ENCODE peak calls at places on chromosome 9, in four cellular contexts. S is spleen, V is neuronal stem cell, M is right lobe of liver. W is an unnamed sample.

GRCh38 chr9:35814106-35814840 is 569 bp downstream of the HINT2 start:
- DNase-seq in S (peak; percentile 92), V (peak; percentile 67), M (peak; percentile 81), W (peak; percentile 81)

GRCh38 chr9:135702002-135702721 is at the start of gene KCNT1:
- DNase-seq in S (no peak), V (peak; percentile 77), M (no peak), W (no peak)

GRCh38 chr9:21060919-21061561 is 16.7 kb downstream of the IFNB1 start:
- DNase-seq in S (no peak), V (no peak), M (no peak), W (no peak)

GRCh38 chr9:76877961-76878360 is 28.0 kb downstream of the PRUNE2 start:
- DNase-seq in S (no peak), V (no peak), M (no peak), W (no peak)

GRCh38 chr9:132243156-132244074 is 81.6 kb downstream of the NTNG2 start:
- DNase-seq in S (no peak), V (no peak), M (no peak), W (peak; percentile 45)

GRCh38 chr9:132312426-132312825 is 42.4 kb downstream of the SETX start:
- DNase-seq in S (no peak), V (no peak), M (no peak), W (no peak)

GRCh38 chr9:133777111-133777791 is 39.1 kb upstream of the SARDH start:
- DNase-seq in S (peak; percentile 51), V (no peak), M (peak; percentile 44), W (peak; percentile 20)

GRCh38 chr9:5799314-5799713 is 33.6 kb downstream of the ERMP1 start:
- DNase-seq in S (no peak), V (no peak), M (no peak), W (no peak)

GRCh38 chr9:115359011-115359780 is 241.2 kb upstream of the TNC start:
- DNase-seq in S (no peak), V (no peak), M (no peak), W (no peak)

GRCh38 chr9:8802242-8802641 is 1002.7 kb upstream of the DMAC1 start:
- DNase-seq in S (no peak), V (no peak), M (no peak), W (no peak)

GRCh38 chr9:100126423-100126822 is 27.4 kb downstream of the INVS start:
- DNase-seq in S (no peak), V (no peak), M (no peak), W (no peak)

GRCh38 chr9:126844085-126844484 is 16.4 kb upstream of the ZBTB34 start:
- DNase-seq in S (no peak), V (no peak), M (no peak), W (no peak)

GRCh38 chr9:2473691-2474090 is 147.9 kb upstream of the VLDLR start:
- DNase-seq in S (no peak), V (no peak), M (no peak), W (no peak)

GRCh38 chr9:30996761-30997160 is 1387.7 kb upstream of the ACO1 start:
- DNase-seq in S (no peak), V (no peak), M (no peak), W (no peak)

GRCh38 chr9:126665696-126666035 is 51.9 kb downstream of the LMX1B start:
- DNase-seq in S (no peak), V (no peak), M (no peak), W (no peak)

GRCh38 chr9:108776920-108777650 is 78.7 kb downstream of the ACTL7B start:
- DNase-seq in S (no peak), V (no peak), M (no peak), W (no peak)

GRCh38 chr9:89553451-89554020 is 51.3 kb upstream of the GADD45G start:
- DNase-seq in S (no peak), V (no peak), M (peak; percentile 32), W (no peak)

GRCh38 chr9:75001719-75002421 is 26.2 kb downstream of the CARNMT1 start:
- DNase-seq in S (no peak), V (peak; percentile 67), M (no peak), W (no peak)

GRCh38 chr9:89137548-89138462 is 40.8 kb downstream of the SHC3 start:
- DNase-seq in S (no peak), V (no peak), M (no peak), W (no peak)

GRCh38 chr9:127833555-127833954 is 20.9 kb downstream of the ENG start:
- DNase-seq in S (no peak), V (no peak), M (no peak), W (no peak)

GRCh38 chr9:8880031-8880430 is 1080.5 kb upstream of the DMAC1 start:
- DNase-seq in S (no peak), V (no peak), M (no peak), W (no peak)

GRCh38 chr9:112689341-112689740 is 28.6 kb downstream of the INIP start:
- DNase-seq in S (no peak), V (no peak), M (no peak), W (no peak)

GRCh38 chr9:135188681-135189151 is 101.2 kb downstream of the OLFM1 start:
- DNase-seq in S (no peak), V (no peak), M (no peak), W (no peak)

GRCh38 chr9:93033541-93033940 is 25.0 kb upstream of the SUSD3 start:
- DNase-seq in S (no peak), V (no peak), M (no peak), W (no peak)

GRCh38 chr9:31103836-31104235 is 1280.6 kb upstream of the ACO1 start:
- DNase-seq in S (no peak), V (no peak), M (no peak), W (no peak)

GRCh38 chr9:71509054-71509453 is 259.3 kb downstream of the CEMIP2 start:
- DNase-seq in S (no peak), V (no peak), M (no peak), W (no peak)

GRCh38 chr9:27279611-27280010 is 17.3 kb downstream of the EQTN start:
- DNase-seq in S (no peak), V (no peak), M (no peak), W (no peak)

GRCh38 chr9:116566677-116567488 is 120.2 kb upstream of the TRIM32 start:
- DNase-seq in S (no peak), V (no peak), M (peak; percentile 69), W (no peak)

GRCh38 chr9:134851015-134851414 is 29.6 kb upstream of the FCN2 start:
- DNase-seq in S (peak; percentile 41), V (no peak), M (peak; percentile 30), W (no peak)

GRCh38 chr9:76401580-76402354 is 7.5 kb upstream of the RFK start:
- DNase-seq in S (no peak), V (no peak), M (no peak), W (no peak)

GRCh38 chr9:133201424-133202144 is 7.5 kb downstream of the OBP2B start:
- DNase-seq in S (peak; percentile 61), V (no peak), M (no peak), W (no peak)

GRCh38 chr9:115413766-115414382 is 295.9 kb upstream of the TNC start:
- DNase-seq in S (no peak), V (no peak), M (no peak), W (no peak)

GRCh38 chr9:92749071-92749933 is 15.3 kb downstream of the BICD2 start:
- DNase-seq in S (peak; percentile 56), V (no peak), M (no peak), W (no peak)

DNA sequence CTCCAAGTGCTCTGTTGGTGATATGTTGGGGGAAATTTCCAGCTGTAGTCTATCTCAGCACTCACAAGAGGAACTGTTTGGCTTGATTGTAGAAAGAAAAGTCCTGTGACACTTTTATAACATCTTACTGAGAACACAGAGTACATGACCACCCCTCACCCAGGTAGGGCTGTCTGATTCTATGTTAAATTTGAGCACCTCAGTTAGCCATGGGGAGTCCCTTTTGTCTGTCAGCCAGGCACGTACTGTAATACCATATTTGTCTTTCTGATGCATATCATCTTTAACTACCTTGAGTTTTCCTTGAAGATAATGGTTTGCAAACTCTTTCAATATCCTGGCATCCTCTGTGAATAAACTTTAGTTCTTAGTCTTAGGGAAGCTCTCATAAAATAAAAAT is 164.5 kb downstream of the IZUMO3 start:
- DNase-seq in S (no peak), V (no peak), M (no peak), W (no peak)
- H3K9me3 ChIP-seq in S (peaks cover 8% of the 10 kb centered on the region), V (no peaks in the 10 kb centered on the region), M (no peaks in the 10 kb centered on the region), W (peaks cover 6% of the 10 kb centered on the region)

GRCh38 chr9:118614011-118614410 is 755.2 kb downstream of the BRINP1 start:
- DNase-seq in S (no peak), V (no peak), M (no peak), W (no peak)

GRCh38 chr9:118618091-118618490 is 751.1 kb downstream of the BRINP1 start:
- DNase-seq in S (no peak), V (no peak), M (no peak), W (no peak)

GRCh38 chr9:118618744-118619299 is 750.4 kb downstream of the BRINP1 start:
- DNase-seq in S (no peak), V (no peak), M (no peak), W (no peak)
- H3K9me3 ChIP-seq in S (no peaks in the 10 kb centered on the region), V (no peaks in the 10 kb centered on the region), M (no peaks in the 10 kb centered on the region), W (no peaks in the 10 kb centered on the region)

GRCh38 chr9:79471577-79472543 is 99.9 kb upstream of the TLE4 start:
- DNase-seq in S (no peak), V (no peak), M (no peak), W (peak; percentile 51)

GRCh38 chr9:79469164-79469563 is 102.6 kb upstream of the TLE4 start:
- DNase-seq in S (no peak), V (no peak), M (no peak), W (no peak)

GRCh38 chr9:79473704-79474103 is 98.1 kb upstream of the TLE4 start:
- DNase-seq in S (no peak), V (no peak), M (no peak), W (no peak)

GRCh38 chr9:79465171-79465570 is 106.6 kb upstream of the TLE4 start:
- DNase-seq in S (no peak), V (no peak), M (no peak), W (no peak)

GRCh38 chr9:79470957-79471356 is 100.8 kb upstream of the TLE4 start:
- DNase-seq in S (no peak), V (no peak), M (no peak), W (no peak)
- H3K9me3 ChIP-seq in S (no peaks in the 10 kb centered on the region), V (no peaks in the 10 kb centered on the region), M (no peaks in the 10 kb centered on the region), W (no peaks in the 10 kb centered on the region)

GRCh38 chr9:103681435-103681834 is 412.7 kb upstream of the SMC2 start:
- DNase-seq in S (no peak), V (no peak), M (no peak), W (no peak)
- H3K9me3 ChIP-seq in S (no peaks in the 10 kb centered on the region), V (no peaks in the 10 kb centered on the region), M (no peaks in the 10 kb centered on the region), W (no peaks in the 10 kb centered on the region)

GRCh38 chr9:102355982-102356381 is 617.5 kb upstream of the GRIN3A start:
- DNase-seq in S (no peak), V (no peak), M (no peak), W (no peak)

GRCh38 chr9:102354041-102354440 is 615.6 kb upstream of the GRIN3A start:
- DNase-seq in S (no peak), V (no peak), M (no peak), W (no peak)
- H3K9me3 ChIP-seq in S (peaks cover 22% of the 10 kb centered on the region), V (no peaks in the 10 kb centered on the region), M (no peaks in the 10 kb centered on the region), W (peaks cover 11% of the 10 kb centered on the region)

DNA sequence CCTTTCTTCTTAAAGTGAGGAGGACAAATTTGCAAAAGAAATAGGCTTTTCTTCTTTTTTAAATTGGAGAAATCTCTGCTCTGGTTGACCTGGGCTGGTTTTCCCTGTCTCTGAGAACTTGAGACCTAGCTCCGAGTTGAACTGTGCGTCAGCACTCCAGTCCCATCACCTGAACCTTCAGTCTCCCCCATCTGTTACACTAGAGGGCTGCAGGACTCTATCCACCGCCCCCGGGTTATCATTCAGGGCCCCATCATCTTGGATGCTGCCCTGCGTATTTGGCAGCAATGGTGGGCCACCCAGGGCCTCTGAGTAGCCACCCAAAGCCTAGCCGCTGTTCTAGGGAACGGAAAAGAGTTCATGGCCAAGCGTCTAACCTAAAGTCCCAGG is 2.5 kb downstream of the FOXE1 start:
- DNase-seq in S (no peak), V (no peak), M (no peak), W (no peak)
- H3K9me3 ChIP-seq in S (no peaks in the 10 kb centered on the region), V (peaks cover 9% of the 10 kb centered on the region), M (no peaks in the 10 kb centered on the region), W (no peaks in the 10 kb centered on the region)

W was measured in lower lobe of right lung.